ENCODE peak calls at places on chromosomes 5 and 9, in five cellular contexts. Z is astrocyte, N is endothelial cell of umbilical vein, E is prostate gland, M is kidney. B is an unnamed sample. For H3K9me3, the result is how much of the 10 kb centered on the place peaks cover.

GRCh38 chr9:15246688-15247087 is 60.3 kb downstream of the TTC39B start:
- DNase-seq in Z (peak), N (peak), E (no peak), M (no peak), B (no peak)

GRCh38 chr9:94108584-94108983 is 24.3 kb downstream of the PTPDC1 start:
- DNase-seq in E (no peak), N (no peak), Z (peak), M (no peak), B (no peak)

GRCh38 chr5:58215364-58215763 is 244.5 kb downstream of the PLK2 start:
- DNase-seq in Z (no peak), E (no peak), M (no peak), N (no peak), B (no peak)

GRCh38 chr9:129077236-129077635 is 3.7 kb upstream of the DOLPP1 start:
- DNase-seq in Z (no peak), N (no peak), E (no peak), M (no peak), B (no peak)

GRCh38 chr5:130893003-130893402 is 272.1 kb downstream of the HINT1 start:
- DNase-seq in E (no peak), Z (no peak), M (no peak), N (no peak), B (no peak)

GRCh38 chr5:77168187-77168883 is 42.1 kb upstream of the PDE8B start:
- DNase-seq in N (peak), E (peak), Z (no peak), M (peak), B (peak)

GRCh38 chr5:99104538-99105132 is 175.8 kb upstream of the CHD1 start:
- DNase-seq in Z (peak), N (peak), M (no peak), E (no peak), B (no peak)

GRCh38 chr5:125254267-125254666 is 507.8 kb upstream of the ZNF608 start:
- DNase-seq in Z (no peak), N (no peak), M (no peak), E (no peak), B (no peak)

GRCh38 chr5:168365581-168366081 is 74.2 kb downstream of the WWC1 start:
- DNase-seq in N (no peak), Z (peak), M (peak), E (peak), B (peak)

GRCh38 chr5:14901462-14902051 is 30.0 kb upstream of the ANKH start:
- DNase-seq in M (no peak), Z (peak), E (no peak), N (no peak), B (no peak)

GRCh38 chr5:154648706-154649105 is 106.5 kb upstream of the LARP1 start:
- DNase-seq in Z (no peak), E (no peak), N (no peak), M (peak), B (no peak)

GRCh38 chr5:83441752-83442151 is 29.8 kb upstream of the VCAN start:
- DNase-seq in Z (no peak), M (no peak), N (no peak), E (no peak), B (no peak)

GRCh38 chr9:6686396-6686795 is 40.9 kb upstream of the GLDC start:
- DNase-seq in E (no peak), Z (peak), M (no peak), N (peak), B (no peak)

GRCh38 chr9:407255-407654 is 192.6 kb downstream of the DOCK8 start:
- DNase-seq in N (no peak), Z (no peak), E (no peak), M (no peak), B (no peak)

GRCh38 chr9:121589961-121590360 is 61.5 kb upstream of the DAB2IP start:
- DNase-seq in Z (no peak), N (no peak), E (no peak), M (no peak), B (no peak)

GRCh38 chr5:141950207-141951005 is 7.6 kb downstream of the PCDH12 start:
- DNase-seq in M (no peak), N (no peak), E (no peak), Z (no peak), B (no peak)

GRCh38 chr5:141951341-141951781 is 6.6 kb downstream of the PCDH12 start:
- DNase-seq in M (no peak), E (no peak), N (peak), Z (no peak), B (no peak)

GRCh38 chr5:141952030-141952429 is 6.0 kb downstream of the PCDH12 start:
- DNase-seq in N (no peak), M (no peak), Z (no peak), E (no peak), B (no peak)

GRCh38 chr5:141947366-141947765 is 10.6 kb downstream of the PCDH12 start:
- DNase-seq in Z (no peak), M (no peak), E (no peak), N (no peak), B (no peak)

GRCh38 chr5:141948812-141949211 is 9.2 kb downstream of the PCDH12 start:
- DNase-seq in Z (no peak), N (no peak), E (no peak), M (no peak), B (no peak)
- TF ChIP-seq CTCF in Z (no peak), N (no peak), E (no peak), M (no peak), B (no peak)

GRCh38 chr9:134553061-134553891 is 88.3 kb upstream of the COL5A1 start:
- DNase-seq in M (peak), Z (no peak), N (no peak), E (no peak), B (no peak)
- H3K9me3 ChIP-seq in M (under half), Z (under half), N (under half), E (under half), B (under half)

GRCh38 chr5:135488727-135489465 is 36.7 kb upstream of the TIFAB start:
- DNase-seq in N (peak), Z (peak), E (no peak), M (no peak), B (peak)
- H3K4me3 ChIP-seq in N (no peak), Z (peak), E (peak), M (peak), B (peak)

DNA sequence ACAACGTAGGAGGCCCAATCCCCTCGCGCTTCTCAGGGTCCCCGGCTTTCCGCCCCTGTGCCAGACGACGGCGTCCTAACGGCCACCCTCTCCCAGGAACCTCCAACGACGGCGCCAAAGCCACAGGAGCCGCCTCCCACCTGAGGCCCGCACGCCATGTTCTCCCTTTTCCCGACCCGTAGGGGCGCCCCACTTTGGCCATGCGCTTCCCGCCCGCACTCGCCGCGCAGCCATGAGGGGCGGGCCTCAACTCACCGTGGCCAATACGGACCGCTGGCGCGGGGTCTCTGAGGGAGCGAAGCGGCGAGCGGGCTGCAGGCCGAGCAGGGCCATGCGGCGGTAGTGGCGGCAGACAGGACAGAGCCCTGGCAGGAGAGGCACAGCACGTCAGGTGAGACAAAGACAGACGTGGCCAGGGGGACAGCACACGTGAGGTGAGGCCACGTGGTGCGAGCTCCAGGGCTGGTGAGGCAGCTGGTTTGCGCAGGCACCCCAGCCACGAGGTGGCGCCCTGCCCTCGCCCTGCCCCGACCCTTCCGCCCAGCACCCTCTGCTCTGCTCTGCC is 1005.5 kb upstream of the PTPRD start:
- DNase-seq in M (peak), E (no peak), Z (no peak), N (no peak), B (no peak)
- TF ChIP-seq CTCF in M (no peak), E (no peak), Z (no peak), N (no peak), B (no peak)

DNA sequence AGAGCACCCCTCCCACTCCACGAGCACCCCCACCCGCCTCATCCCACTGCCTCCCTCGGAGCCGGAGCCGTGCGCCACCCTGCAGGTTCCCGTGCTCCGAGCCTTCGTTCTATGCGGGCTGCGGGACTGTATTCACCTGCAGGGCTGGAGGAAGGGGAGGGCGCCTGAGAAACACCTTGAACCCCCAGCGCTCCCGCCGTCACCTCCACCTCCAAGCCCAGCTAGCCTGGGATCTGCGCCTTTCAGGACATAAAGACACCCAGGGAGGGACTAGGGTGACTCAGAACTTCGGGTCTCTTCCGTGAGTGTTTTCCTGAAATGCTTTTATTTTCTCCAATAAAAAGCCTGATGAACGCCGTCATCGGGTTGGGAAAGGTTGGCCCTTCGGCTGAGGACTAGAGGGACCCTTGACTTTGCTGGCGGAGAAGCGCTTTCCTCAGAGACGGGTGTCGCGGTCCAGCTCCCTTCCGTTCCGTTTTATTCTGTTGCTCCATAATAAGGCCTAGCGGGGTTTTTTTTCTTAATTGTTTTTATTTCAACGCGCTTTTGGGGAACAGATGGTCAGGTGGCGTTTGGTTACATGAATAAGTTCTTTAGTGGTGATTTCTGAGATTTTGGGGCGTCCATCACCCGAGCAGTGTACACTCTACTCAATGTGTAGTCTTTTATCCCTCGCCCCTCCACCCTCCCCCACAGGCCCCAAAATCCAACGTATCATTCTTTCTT is 4.6 kb downstream of the TLX3 start:
- DNase-seq in N (no peak), E (no peak), M (peak), Z (no peak), B (no peak)
- H3K9me3 ChIP-seq in N (under half), E (under half), M (under half), Z (under half), B (under half)

B was measured in left lung.